ENCODE peak calls at places on chromosomes 11 and 22, in five cellular contexts. M, V, J, Z and D are unnamed samples. For H3K4me1, the result is how much of the 10 kb centered on the place peaks cover.

GRCh38 chr22:39579909-39580571 is 9.5 kb downstream of the CACNA1I start:
- DNase-seq in M (no peak), V (no peak), J (no peak), Z (no peak), D (no peak)

GRCh38 chr11:10932976-10933375 is 75.1 kb upstream of the ZBED5 start:
- DNase-seq in M (no peak), V (no peak), J (no peak), Z (no peak), D (no peak)

GRCh38 chr11:5577101-5577500 is 3.6 kb upstream of the OR52B6 start:
- DNase-seq in M (no peak), V (no peak), J (no peak), Z (no peak), D (no peak)

GRCh38 chr11:46456676-46457432 is 65.3 kb upstream of the CHRM4 start:
- DNase-seq in M (no peak), V (no peak), J (no peak), Z (no peak), D (no peak)

GRCh38 chr22:49550766-49551362 is 276.8 kb downstream of the BRD1 start:
- DNase-seq in M (no peak), V (peak), J (no peak), Z (no peak), D (peak)

GRCh38 chr22:37199839-37200161 is 11.8 kb upstream of the C1QTNF6 start:
- DNase-seq in M (no peak), V (no peak), J (no peak), Z (peak), D (no peak)

GRCh38 chr22:29593923-29594322 is 9.5 kb upstream of the NF2 start:
- DNase-seq in M (no peak), V (peak), J (no peak), Z (no peak), D (no peak)

GRCh38 chr11:89381094-89381493 is 110.1 kb downstream of the NOX4 start:
- DNase-seq in M (no peak), V (no peak), J (no peak), Z (no peak), D (no peak)

GRCh38 chr11:96073536-96073935 is 149.6 kb upstream of the MTMR2 start:
- DNase-seq in M (no peak), V (no peak), J (no peak), Z (no peak), D (no peak)

GRCh38 chr11:101456812-101457211 is 127.0 kb downstream of the TRPC6 start:
- DNase-seq in M (no peak), V (no peak), J (no peak), Z (no peak), D (no peak)

GRCh38 chr11:58968251-58968711 is 29.0 kb downstream of the GLYATL1 start:
- DNase-seq in M (peak), V (no peak), J (no peak), Z (no peak), D (no peak)

GRCh38 chr11:13140873-13141655 is 131.9 kb downstream of the RASSF10 start:
- DNase-seq in M (peak), V (no peak), J (no peak), Z (no peak), D (no peak)

GRCh38 chr22:30290679-30291333 is 1.5 kb upstream of the CASTOR1 start:
- DNase-seq in M (no peak), V (peak), J (no peak), Z (peak), D (peak)

GRCh38 chr22:32324505-32325415 is 32.9 kb upstream of the RFPL3 start:
- DNase-seq in M (no peak), V (peak), J (no peak), Z (no peak), D (no peak)

GRCh38 chr22:35156945-35157344 is 91.0 kb downstream of the ISX start:
- DNase-seq in M (no peak), V (no peak), J (no peak), Z (no peak), D (no peak)

GRCh38 chr11:72709478-72710238 is 35.4 kb upstream of the PDE2A start:
- DNase-seq in M (no peak), V (no peak), J (no peak), Z (no peak), D (no peak)

DNA sequence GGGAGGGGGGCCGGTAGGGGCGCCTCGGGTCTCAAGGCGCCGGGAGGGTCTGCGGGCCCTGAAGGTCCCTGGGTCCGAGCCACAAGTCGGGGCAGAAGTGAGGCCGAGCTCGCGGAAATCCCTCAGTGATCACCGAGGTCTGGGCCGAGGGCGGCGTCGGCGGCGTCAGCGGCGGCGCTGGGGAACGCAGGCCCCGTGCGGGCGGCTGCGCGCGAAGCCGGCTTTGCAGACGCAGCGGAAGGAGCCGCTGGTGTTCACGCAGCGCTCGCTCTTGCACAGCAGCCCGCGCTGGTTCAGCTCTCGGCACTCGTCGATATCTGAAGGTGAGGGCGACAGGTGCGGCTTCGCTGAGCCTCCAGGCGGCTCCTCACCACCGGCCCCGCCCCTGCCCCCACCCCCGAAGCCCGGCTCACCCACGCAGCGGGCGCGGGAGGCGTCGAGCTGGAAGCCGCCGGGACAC is 14.1 kb downstream of the SCYL1 start:
- DNase-seq in M (peak), V (peak), J (no peak), Z (no peak), D (no peak)
- TF ChIP-seq POLR2AphosphoS5 in M (no peak), V (no peak), J (no peak), Z (no peak), D (peak)

DNA sequence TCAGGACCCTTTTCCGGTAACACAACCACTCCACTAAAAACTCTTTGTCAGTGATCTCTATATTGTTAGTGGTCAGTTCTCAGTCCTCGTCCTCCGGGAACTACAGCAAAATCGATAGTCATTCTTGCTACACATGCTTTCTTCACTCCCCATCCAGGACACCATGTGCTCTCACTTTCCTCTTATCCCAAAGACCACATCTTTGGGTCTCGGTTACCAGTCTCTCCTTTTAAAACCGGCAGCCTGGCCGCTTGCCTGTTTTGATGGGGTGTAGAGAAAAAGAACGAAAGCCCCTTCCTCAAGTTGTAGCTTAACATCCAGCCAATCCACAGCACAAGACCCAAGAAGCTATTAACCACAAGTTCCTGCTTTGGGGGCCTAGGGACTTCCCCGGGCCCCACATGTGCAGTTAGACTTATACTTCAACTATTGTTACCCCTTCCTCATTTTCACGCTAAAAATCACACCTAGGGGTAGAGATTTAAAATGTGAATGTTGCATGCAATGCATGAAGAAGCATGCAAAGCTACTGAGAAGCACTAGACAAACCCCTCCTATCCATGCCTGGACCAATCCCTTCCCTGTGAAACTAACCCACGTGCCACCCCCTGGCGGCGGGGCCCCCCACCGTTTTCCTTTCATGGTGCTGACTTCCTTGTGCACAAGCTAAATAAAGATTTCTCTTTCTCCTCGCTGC is 1.5 kb upstream of the TOLLIP start:
- DNase-seq in M (peak), V (peak), J (no peak), Z (no peak), D (no peak)
- H3K4me3 ChIP-seq in M (no peak), V (no peak), J (peak), Z (no peak), D (no peak)

GRCh38 chr11:63839508-63840355 is 822 bp downstream of the MARK2 start:
- DNase-seq in M (no peak), V (peak), J (no peak), Z (no peak), D (peak)

GRCh38 chr11:63837719-63838118 is 1.2 kb upstream of the MARK2 start:
- DNase-seq in M (no peak), V (peak), J (no peak), Z (no peak), D (no peak)

GRCh38 chr11:63838682-63839507 is at the start of gene MARK2:
- DNase-seq in M (peak), V (peak), J (peak), Z (peak), D (peak)

GRCh38 chr11:63837027-63837688 is 1.8 kb upstream of the MARK2 start:
- DNase-seq in M (no peak), V (peak), J (peak), Z (peak), D (peak)

DNA sequence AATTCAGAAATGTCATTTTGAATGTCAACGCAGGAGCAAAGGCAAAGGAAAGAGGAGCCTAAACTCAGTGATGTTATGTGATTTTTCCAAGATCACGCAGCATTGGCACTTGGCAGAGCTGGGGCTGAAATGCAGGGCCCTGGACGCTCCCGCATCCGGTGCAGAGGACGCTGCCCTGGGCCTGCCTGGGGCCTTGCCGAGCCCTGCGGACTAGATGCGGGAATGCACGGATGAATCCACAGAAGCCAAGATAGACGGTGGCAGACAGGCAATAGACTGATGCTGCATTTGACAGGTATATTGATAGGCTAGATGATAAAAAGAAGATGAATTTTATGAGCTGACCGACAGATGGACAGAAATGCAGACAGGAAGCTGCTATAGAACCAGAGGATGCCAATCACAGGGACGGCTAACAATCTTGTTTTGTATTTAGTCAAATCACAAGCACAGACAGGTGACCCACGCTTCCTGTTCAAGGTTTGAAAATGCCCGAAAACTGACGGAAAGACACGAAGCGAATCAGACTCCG is 694 bp upstream of the MARK2 start:
- DNase-seq in M (peak), V (peak), J (no peak), Z (no peak), D (no peak)
- H3K4me1 ChIP-seq in M (under half), V (under half), J (under half), Z (under half), D (under half)

GRCh38 chr11:27216268-27217149 is 146.5 kb downstream of the CCDC34 start:
- DNase-seq in M (no peak), V (peak), J (no peak), Z (peak), D (peak)
- TF ChIP-seq POLR2AphosphoS5 in M (peak), V (peak), J (no peak), Z (no peak), D (peak)

GRCh38 chr11:35173620-35174278 is 34.8 kb downstream of the CD44 start:
- DNase-seq in M (no peak), V (no peak), J (no peak), Z (no peak), D (no peak)
- H3K4me3 ChIP-seq in M (no peak), V (no peak), J (no peak), Z (no peak), D (no peak)

GRCh38 chr22:45314789-45315188 is 5.1 kb downstream of the FAM118A start:
- DNase-seq in M (no peak), V (no peak), J (no peak), Z (no peak), D (no peak)

GRCh38 chr22:45318558-45319318 is 9.0 kb downstream of the FAM118A start:
- DNase-seq in M (no peak), V (no peak), J (no peak), Z (no peak), D (no peak)

GRCh38 chr22:45318168-45318557 is 8.4 kb downstream of the FAM118A start:
- DNase-seq in M (no peak), V (peak), J (no peak), Z (peak), D (peak)

GRCh38 chr22:45317551-45318167 is 7.9 kb downstream of the FAM118A start:
- DNase-seq in M (no peak), V (no peak), J (no peak), Z (peak), D (peak)

GRCh38 chr22:45316796-45317526 is 7.2 kb downstream of the FAM118A start:
- DNase-seq in M (no peak), V (no peak), J (no peak), Z (no peak), D (no peak)
- H3K4me1 ChIP-seq in M (under half), V (under half), J (under half), Z (under half), D (under half)

DNA sequence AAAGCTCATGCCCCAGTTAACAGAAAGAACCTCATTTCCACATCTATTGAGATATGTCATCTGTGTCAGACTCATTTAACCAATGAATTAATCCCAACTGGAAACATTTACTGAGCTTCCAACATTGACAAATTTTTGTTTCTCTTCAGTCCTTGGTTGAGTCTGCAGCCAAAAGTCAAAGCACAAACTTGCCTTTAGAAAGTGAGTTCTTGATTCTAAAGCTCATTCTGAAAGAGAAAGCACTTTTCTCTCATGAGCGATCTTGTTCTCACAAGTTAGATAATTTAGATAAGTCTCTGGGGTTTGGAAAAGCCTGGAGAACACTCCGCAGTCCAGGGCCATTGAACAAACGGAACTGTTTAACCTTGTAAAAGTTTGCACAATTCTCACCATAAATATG is 239.9 kb upstream of the ARHGAP20 start:
- DNase-seq in M (no peak), V (no peak), J (no peak), Z (no peak), D (no peak)
- TF ChIP-seq POLR2AphosphoS5 in M (no peak), V (no peak), J (no peak), Z (no peak), D (no peak)